ENCODE peak calls at places on chromosome 9, in ten cellular contexts. Y, W, O, A, P, G, J, C, D and V are unnamed samples.
A peak's percentile ranks its signal among the peaks of the same experiment; 100 is the strongest.

GRCh38 chr9:4084440-4084818 is 215.4 kb downstream of the GLIS3 start:
- DNase-seq in Y (no peak), C (peak; percentile 55), W (no peak), P (peak; percentile 58), J (no peak), G (no peak), O (no peak), D (no peak), A (peak; percentile 94), V (no peak)

GRCh38 chr9:135617991-135618411 is 21.3 kb downstream of the GLT6D1 start:
- DNase-seq in D (no peak), O (no peak), W (no peak), G (no peak), C (no peak), P (no peak), Y (no peak), J (no peak), A (no peak), V (no peak)

GRCh38 chr9:99778308-99778707 is 43.4 kb upstream of the NR4A3 start:
- DNase-seq in P (peak; percentile 84), O (no peak), D (peak; percentile 48), C (peak; percentile 88), Y (no peak), G (peak; percentile 70), W (peak; percentile 92), J (no peak), A (peak; percentile 94), V (peak; percentile 80)

GRCh38 chr9:38068616-38068865 is 486 bp downstream of the SHB start:
- DNase-seq in J (no peak), Y (no peak), O (peak; percentile 72), W (no peak), P (peak; percentile 62), G (peak; percentile 60), C (peak; percentile 71), D (no peak), A (peak; percentile 69), V (peak; percentile 46)

GRCh38 chr9:13088734-13089427 is 190.6 kb downstream of the MPDZ start:
- DNase-seq in J (no peak), C (peak; percentile 66), O (peak; percentile 63), P (peak; percentile 51), G (peak; percentile 54), D (peak; percentile 48), Y (no peak), A (peak; percentile 77), W (peak; percentile 42), V (peak; percentile 2)

GRCh38 chr9:94606641-94607339 is 13.2 kb upstream of the FBP2 start:
- DNase-seq in W (no peak), G (no peak), P (no peak), O (no peak), A (no peak), J (no peak), Y (no peak), C (no peak), D (no peak), V (no peak)

GRCh38 chr9:105694848-105695581 is 674 bp downstream of the TMEM38B start:
- DNase-seq in P (peak; percentile 50), C (peak; percentile 41), G (peak; percentile 54), D (no peak), Y (peak; percentile 61), O (peak; percentile 66), W (peak; percentile 26), J (peak; percentile 87), A (peak; percentile 45), V (peak; percentile 62)

GRCh38 chr9:70229026-70229425 is 29.8 kb upstream of the SMC5 start:
- DNase-seq in W (no peak), Y (peak; percentile 9), A (peak; percentile 27), O (no peak), D (no peak), P (no peak), J (no peak), G (no peak), C (peak; percentile 13), V (no peak)

GRCh38 chr9:129482521-129483466 is 138.1 kb downstream of the C9orf50 start:
- DNase-seq in W (peak; percentile 78), A (peak; percentile 92), J (peak; percentile 95), P (peak; percentile 90), G (peak; percentile 93), D (no peak), Y (peak; percentile 95), O (peak; percentile 58), C (peak; percentile 91), V (peak; percentile 53)

GRCh38 chr9:70260606-70261005 is 1.8 kb downstream of the SMC5 start:
- DNase-seq in A (no peak), D (no peak), W (no peak), Y (no peak), C (no peak), O (peak; percentile 21), J (no peak), G (no peak), P (no peak), V (no peak)

GRCh38 chr9:1198085-1198484 is 147.9 kb downstream of the DMRT2 start:
- DNase-seq in D (no peak), P (peak; percentile 6), G (peak; percentile 37), Y (no peak), J (no peak), O (no peak), W (no peak), C (peak; percentile 5), A (no peak), V (no peak)

GRCh38 chr9:89564257-89564878 is 40.4 kb upstream of the GADD45G start:
- DNase-seq in G (no peak), Y (no peak), D (no peak), O (peak; percentile 74), P (no peak), C (no peak), J (no peak), W (peak; percentile 32), A (peak; percentile 31), V (no peak)

GRCh38 chr9:114847492-114848417 is 41.9 kb upstream of the TNFSF15 start:
- DNase-seq in C (no peak), D (no peak), Y (no peak), W (no peak), O (no peak), A (no peak), G (no peak), J (no peak), P (no peak), V (no peak)

GRCh38 chr9:13186091-13186490 is 93.4 kb downstream of the MPDZ start:
- DNase-seq in G (no peak), D (no peak), Y (no peak), C (no peak), W (no peak), O (no peak), P (peak; percentile 50), A (peak; percentile 42), J (no peak), V (no peak)

GRCh38 chr9:134534661-134535080 is 106.9 kb upstream of the COL5A1 start:
- DNase-seq in G (no peak), W (no peak), J (no peak), P (peak; percentile 62), A (peak; percentile 73), O (no peak), Y (no peak), D (no peak), C (peak; percentile 45), V (no peak)

GRCh38 chr9:73061131-73061530 is 90.5 kb upstream of the ANXA1 start:
- DNase-seq in P (no peak), O (no peak), D (no peak), A (no peak), W (no peak), J (no peak), G (no peak), C (no peak), Y (no peak), V (no peak)

GRCh38 chr9:73065439-73065838 is 86.2 kb upstream of the ANXA1 start:
- DNase-seq in P (no peak), G (no peak), O (no peak), J (no peak), C (no peak), W (no peak), Y (no peak), A (no peak), D (no peak), V (no peak)

GRCh38 chr9:73067074-73067473 is 84.6 kb upstream of the ANXA1 start:
- DNase-seq in J (no peak), P (no peak), W (no peak), C (no peak), O (no peak), Y (no peak), G (no peak), A (no peak), D (no peak), V (peak; percentile 12)
- TF ChIP-seq CTCF in J (no peak), P (no peak), W (peak; percentile 14), C (peak; percentile 8), O (no peak), Y (no peak), G (no peak), A (peak; percentile 15), D (peak; percentile 19), V (no peak)

GRCh38 chr9:116152941-116153764 is 438 bp upstream of the PAPPA start:
- DNase-seq in O (no peak), W (peak; percentile 85), A (peak; percentile 86), P (peak; percentile 63), C (peak; percentile 57), G (peak; percentile 93), J (no peak), D (no peak), Y (no peak), V (no peak)

GRCh38 chr9:116153765-116154333 is at the start of gene PAPPA:
- DNase-seq in C (no peak), W (no peak), G (no peak), D (no peak), O (no peak), Y (no peak), J (no peak), P (no peak), A (no peak), V (no peak)

GRCh38 chr9:116151199-116151598 is 2.4 kb upstream of the PAPPA start:
- DNase-seq in A (no peak), D (no peak), C (no peak), O (no peak), Y (no peak), J (no peak), P (no peak), G (no peak), W (no peak), V (no peak)

GRCh38 chr9:116151966-116152381 is 1.6 kb upstream of the PAPPA start:
- DNase-seq in D (no peak), J (no peak), P (peak; percentile 93), A (peak; percentile 94), Y (no peak), C (peak; percentile 87), O (no peak), G (peak; percentile 98), W (peak; percentile 86), V (no peak)

GRCh38 chr9:116152390-116152789 is 1.2 kb upstream of the PAPPA start:
- DNase-seq in O (no peak), D (no peak), A (peak; percentile 81), W (no peak), P (no peak), C (peak; percentile 84), J (no peak), Y (no peak), G (peak; percentile 75), V (no peak)
- TF ChIP-seq CTCF in O (peak; percentile 25), D (peak; percentile 17), A (peak; percentile 50), W (peak; percentile 16), P (peak; percentile 39), C (peak; percentile 40), J (peak; percentile 28), Y (peak; percentile 32), G (peak; percentile 59), V (no peak)

GRCh38 chr9:133474853-133475252 is 4.0 kb downstream of the SLC2A6 start:
- DNase-seq in Y (no peak), O (no peak), J (no peak), G (no peak), D (no peak), W (no peak), C (no peak), A (no peak), P (no peak), V (no peak)
- TF ChIP-seq CTCF in Y (no peak), O (no peak), J (no peak), G (no peak), D (no peak), W (no peak), C (no peak), A (no peak), P (no peak), V (no peak)

GRCh38 chr9:69193685-69194032 is 19.6 kb downstream of the TJP2 start:
- DNase-seq in W (no peak), O (no peak), D (no peak), A (no peak), J (no peak), G (no peak), Y (no peak), P (no peak), C (no peak), V (no peak)
- TF ChIP-seq CTCF in W (peak; percentile 41), O (no peak), D (no peak), A (peak; percentile 42), J (no peak), G (no peak), Y (no peak), P (peak; percentile 18), C (no peak), V (no peak)